ENCODE peak calls at places on chromosomes 2 and 18, in five cellular contexts. One of them, this sample, is unnamed. For H3K9me3, the result is how much of the 10 kb centered on the place peaks cover.

GRCh38 chr2:75800456-75800855 is 89.7 kb upstream of the GCFC2 start:
- DNase-seq in heart left ventricle: no peak
- DNase-seq in right lobe of liver: no peak
- DNase-seq in tibial artery: no peak
- DNase-seq in endodermal cell: no peak
- DNase-seq in this sample: no peak

GRCh38 chr18:26457611-26458350 is 90.6 kb downstream of the KCTD1 start:
- DNase-seq in heart left ventricle: no peak
- DNase-seq in right lobe of liver: no peak
- DNase-seq in tibial artery: no peak
- DNase-seq in endodermal cell: peak
- DNase-seq in this sample: peak

GRCh38 chr18:38539373-38539772 is 973.8 kb upstream of the CELF4 start:
- DNase-seq in heart left ventricle: no peak
- DNase-seq in right lobe of liver: no peak
- DNase-seq in tibial artery: no peak
- DNase-seq in endodermal cell: peak
- DNase-seq in this sample: peak

GRCh38 chr2:115746151-115746550 is 1303.7 kb downstream of the DPP10 start:
- DNase-seq in heart left ventricle: no peak
- DNase-seq in right lobe of liver: no peak
- DNase-seq in tibial artery: no peak
- DNase-seq in endodermal cell: no peak
- DNase-seq in this sample: no peak

GRCh38 chr2:64837925-64838641 is 151.1 kb upstream of the SLC1A4 start:
- DNase-seq in heart left ventricle: no peak
- DNase-seq in right lobe of liver: no peak
- DNase-seq in tibial artery: peak
- DNase-seq in endodermal cell: no peak
- DNase-seq in this sample: no peak

GRCh38 chr18:33923980-33924379 is 300.7 kb downstream of the NOL4 start:
- DNase-seq in heart left ventricle: no peak
- DNase-seq in right lobe of liver: no peak
- DNase-seq in tibial artery: no peak
- DNase-seq in endodermal cell: no peak
- DNase-seq in this sample: no peak

GRCh38 chr2:163659224-163659623 is 76.6 kb downstream of the FIGN start:
- DNase-seq in heart left ventricle: no peak
- DNase-seq in right lobe of liver: no peak
- DNase-seq in tibial artery: no peak
- DNase-seq in endodermal cell: no peak
- DNase-seq in this sample: no peak

GRCh38 chr2:71596011-71596410 is 142.7 kb downstream of the DYSF start:
- DNase-seq in heart left ventricle: no peak
- DNase-seq in right lobe of liver: no peak
- DNase-seq in tibial artery: no peak
- DNase-seq in endodermal cell: no peak
- DNase-seq in this sample: no peak

GRCh38 chr18:55079481-55080350 is 120.5 kb upstream of the CCDC68 start:
- DNase-seq in heart left ventricle: no peak
- DNase-seq in right lobe of liver: no peak
- DNase-seq in tibial artery: no peak
- DNase-seq in endodermal cell: peak
- DNase-seq in this sample: no peak

GRCh38 chr2:196845371-196845770 is 36.2 kb upstream of the C2orf66 start:
- DNase-seq in heart left ventricle: no peak
- DNase-seq in right lobe of liver: no peak
- DNase-seq in tibial artery: no peak
- DNase-seq in endodermal cell: no peak
- DNase-seq in this sample: no peak

GRCh38 chr2:162333968-162334367 is 10.0 kb upstream of the GCA start:
- DNase-seq in heart left ventricle: no peak
- DNase-seq in right lobe of liver: no peak
- DNase-seq in tibial artery: no peak
- DNase-seq in endodermal cell: peak
- DNase-seq in this sample: peak

GRCh38 chr2:240790370-240791210 is 29.4 kb downstream of the KIF1A start:
- DNase-seq in heart left ventricle: peak
- DNase-seq in right lobe of liver: no peak
- DNase-seq in tibial artery: no peak
- DNase-seq in endodermal cell: no peak
- DNase-seq in this sample: no peak

DNA sequence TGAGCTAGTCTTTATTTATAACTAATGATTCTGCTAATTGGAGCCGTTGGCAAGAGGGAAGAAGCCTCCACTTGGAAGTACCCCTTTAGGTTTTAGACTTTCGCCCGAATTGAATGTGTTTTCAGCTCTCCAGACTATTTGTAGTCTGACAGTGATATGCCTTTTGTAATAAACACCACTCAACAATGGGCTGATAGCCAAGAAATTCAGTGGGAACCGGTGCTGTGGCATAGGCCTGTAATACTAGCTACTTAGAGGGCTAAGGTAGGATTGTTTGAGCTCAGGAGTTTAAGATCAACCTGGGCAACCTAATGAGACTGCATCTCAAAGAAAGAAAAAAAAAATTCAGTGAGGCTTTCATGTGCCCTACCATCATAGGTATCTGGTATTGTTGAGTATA is 13.6 kb upstream of the ZSCAN30 start:
- DNase-seq in heart left ventricle: no peak
- DNase-seq in right lobe of liver: no peak
- DNase-seq in tibial artery: no peak
- DNase-seq in endodermal cell: no peak
- DNase-seq in this sample: no peak
- H3K9me3 ChIP-seq in heart left ventricle: under half
- H3K9me3 ChIP-seq in right lobe of liver: half or more
- H3K9me3 ChIP-seq in tibial artery: half or more
- H3K9me3 ChIP-seq in endodermal cell: half or more
- H3K9me3 ChIP-seq in this sample: under half

GRCh38 chr2:216685327-216685875 is 9.9 kb downstream of the IGFBP5 start:
- DNase-seq in heart left ventricle: no peak
- DNase-seq in right lobe of liver: no peak
- DNase-seq in tibial artery: peak
- DNase-seq in endodermal cell: no peak
- DNase-seq in this sample: no peak

GRCh38 chr2:216688731-216689360 is 6.5 kb downstream of the IGFBP5 start:
- DNase-seq in heart left ventricle: no peak
- DNase-seq in right lobe of liver: no peak
- DNase-seq in tibial artery: peak
- DNase-seq in endodermal cell: no peak
- DNase-seq in this sample: no peak

GRCh38 chr2:216689397-216689796 is 6.0 kb downstream of the IGFBP5 start:
- DNase-seq in heart left ventricle: no peak
- DNase-seq in right lobe of liver: no peak
- DNase-seq in tibial artery: peak
- DNase-seq in endodermal cell: no peak
- DNase-seq in this sample: no peak

GRCh38 chr2:216687111-216687510 is 8.2 kb downstream of the IGFBP5 start:
- DNase-seq in heart left ventricle: no peak
- DNase-seq in right lobe of liver: no peak
- DNase-seq in tibial artery: peak
- DNase-seq in endodermal cell: no peak
- DNase-seq in this sample: no peak

DNA sequence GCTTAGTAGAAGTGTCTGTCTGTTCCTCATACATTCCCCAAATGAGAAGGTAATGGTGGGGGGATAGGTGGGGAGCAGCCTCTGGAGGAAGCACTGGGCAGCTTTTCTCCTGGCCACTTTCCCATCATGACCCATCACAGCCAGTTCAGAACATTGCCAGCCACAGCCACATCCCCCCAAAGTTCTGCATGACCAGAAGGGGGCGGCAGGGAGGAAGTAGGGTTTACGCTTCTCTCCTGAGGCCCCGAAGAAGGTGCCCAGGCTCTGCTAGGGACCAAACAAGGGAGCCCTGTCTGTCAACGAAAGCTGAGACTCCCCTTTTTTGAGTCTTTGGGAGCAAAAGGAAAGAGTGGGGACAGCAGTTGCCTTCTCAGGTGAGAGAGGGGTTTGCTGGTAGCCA is 7.7 kb downstream of the IGFBP5 start:
- DNase-seq in heart left ventricle: no peak
- DNase-seq in right lobe of liver: no peak
- DNase-seq in tibial artery: peak
- DNase-seq in endodermal cell: peak
- DNase-seq in this sample: peak
- TF ChIP-seq CTCF in heart left ventricle: no peak
- TF ChIP-seq CTCF in right lobe of liver: peak
- TF ChIP-seq CTCF in tibial artery: no peak
- TF ChIP-seq CTCF in endodermal cell: peak
- TF ChIP-seq CTCF in this sample: peak

GRCh38 chr2:27588308-27588707 is 5.5 kb downstream of the ZNF512 start:
- DNase-seq in heart left ventricle: no peak
- DNase-seq in right lobe of liver: no peak
- DNase-seq in tibial artery: no peak
- DNase-seq in endodermal cell: no peak
- DNase-seq in this sample: no peak
- H3K9me3 ChIP-seq in heart left ventricle: under half
- H3K9me3 ChIP-seq in right lobe of liver: under half
- H3K9me3 ChIP-seq in tibial artery: under half
- H3K9me3 ChIP-seq in endodermal cell: under half
- H3K9me3 ChIP-seq in this sample: under half

GRCh38 chr2:46857871-46858696 is 57.5 kb downstream of the MCFD2 start:
- DNase-seq in heart left ventricle: no peak
- DNase-seq in right lobe of liver: no peak
- DNase-seq in tibial artery: no peak
- DNase-seq in endodermal cell: no peak
- DNase-seq in this sample: no peak
- TF ChIP-seq CTCF in heart left ventricle: no peak
- TF ChIP-seq CTCF in right lobe of liver: no peak
- TF ChIP-seq CTCF in tibial artery: no peak
- TF ChIP-seq CTCF in endodermal cell: no peak
- TF ChIP-seq CTCF in this sample: no peak

GRCh38 chr2:2765176-2765800 is 434.2 kb upstream of the MYT1L start:
- DNase-seq in heart left ventricle: no peak
- DNase-seq in right lobe of liver: peak
- DNase-seq in tibial artery: no peak
- DNase-seq in endodermal cell: no peak
- DNase-seq in this sample: no peak

GRCh38 chr2:2768476-2768875 is 437.4 kb upstream of the MYT1L start:
- DNase-seq in heart left ventricle: peak
- DNase-seq in right lobe of liver: peak
- DNase-seq in tibial artery: no peak
- DNase-seq in endodermal cell: no peak
- DNase-seq in this sample: no peak

GRCh38 chr2:2769481-2770431 is 438.7 kb upstream of the MYT1L start:
- DNase-seq in heart left ventricle: peak
- DNase-seq in right lobe of liver: peak
- DNase-seq in tibial artery: no peak
- DNase-seq in endodermal cell: no peak
- DNase-seq in this sample: no peak

GRCh38 chr2:2765839-2766495 is 434.9 kb upstream of the MYT1L start:
- DNase-seq in heart left ventricle: peak
- DNase-seq in right lobe of liver: no peak
- DNase-seq in tibial artery: no peak
- DNase-seq in endodermal cell: no peak
- DNase-seq in this sample: no peak

DNA sequence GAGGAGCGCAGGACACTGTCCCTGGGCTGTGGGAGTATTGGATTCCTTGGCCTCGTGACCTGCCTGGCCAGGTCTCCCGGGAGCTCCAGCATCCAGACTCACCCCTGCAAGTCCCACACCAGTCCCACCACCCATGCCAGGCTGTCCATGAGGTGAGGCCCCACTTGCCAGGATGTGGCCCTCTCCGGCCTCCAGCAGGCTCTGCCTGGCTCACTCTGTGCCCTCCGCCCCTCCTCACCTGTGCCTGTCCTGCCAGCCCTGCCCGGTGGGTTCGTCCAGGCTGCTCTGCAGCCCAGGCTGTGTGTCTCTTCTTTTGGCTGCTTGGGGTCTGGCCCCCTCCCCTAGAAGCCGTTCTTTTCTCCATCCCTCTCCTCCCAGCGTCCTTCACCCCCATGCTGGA is 436.8 kb upstream of the MYT1L start:
- DNase-seq in heart left ventricle: no peak
- DNase-seq in right lobe of liver: peak
- DNase-seq in tibial artery: no peak
- DNase-seq in endodermal cell: no peak
- DNase-seq in this sample: no peak
- H3K9me3 ChIP-seq in heart left ventricle: under half
- H3K9me3 ChIP-seq in right lobe of liver: under half
- H3K9me3 ChIP-seq in tibial artery: under half
- H3K9me3 ChIP-seq in endodermal cell: under half
- H3K9me3 ChIP-seq in this sample: under half

GRCh38 chr18:49857708-49858107 is 44.4 kb upstream of the ACAA2 start:
- DNase-seq in heart left ventricle: no peak
- DNase-seq in right lobe of liver: no peak
- DNase-seq in tibial artery: no peak
- DNase-seq in endodermal cell: no peak
- DNase-seq in this sample: no peak
- TF ChIP-seq CTCF in heart left ventricle: no peak
- TF ChIP-seq CTCF in right lobe of liver: no peak
- TF ChIP-seq CTCF in tibial artery: no peak
- TF ChIP-seq CTCF in endodermal cell: peak
- TF ChIP-seq CTCF in this sample: peak

DNA sequence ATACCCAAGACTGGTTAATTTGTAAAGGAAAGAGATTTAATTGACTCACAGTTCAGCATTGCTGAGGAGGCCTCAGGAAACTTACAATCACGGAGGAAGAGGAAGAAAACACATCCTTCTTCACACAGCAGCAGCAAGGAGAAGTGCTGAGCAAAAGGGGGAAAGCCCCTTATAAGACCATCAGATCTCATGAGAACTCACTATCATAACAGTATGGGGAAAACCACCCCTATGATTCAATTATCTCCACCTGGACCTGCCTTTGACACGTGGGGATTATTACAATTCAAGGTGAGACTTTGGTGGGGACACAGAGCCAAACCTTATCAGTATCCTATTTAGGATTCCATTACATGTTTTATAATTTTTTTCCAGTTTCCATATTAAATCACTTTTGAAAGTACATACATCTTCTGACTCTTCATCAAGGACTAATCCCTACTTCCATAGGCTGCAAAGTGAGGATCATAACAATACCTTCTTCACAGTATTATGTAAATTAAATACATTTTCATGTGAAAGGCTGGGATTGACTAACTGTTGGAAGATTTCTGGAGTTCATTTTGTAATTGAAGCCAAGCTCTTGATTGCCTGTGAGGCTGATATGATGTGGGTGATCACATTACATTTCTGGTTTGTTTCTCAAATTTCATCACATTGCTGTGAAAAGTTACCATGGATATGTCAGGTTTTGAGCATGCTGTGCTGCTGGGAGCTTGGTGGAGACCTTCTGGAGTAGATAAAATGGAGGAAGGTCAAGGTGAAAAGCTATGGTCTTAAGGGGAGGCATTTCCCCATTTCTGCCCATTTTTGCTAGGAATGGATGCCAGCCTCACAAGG is 31.7 kb upstream of the CERS6 start:
- DNase-seq in heart left ventricle: no peak
- DNase-seq in right lobe of liver: no peak
- DNase-seq in tibial artery: no peak
- DNase-seq in endodermal cell: no peak
- DNase-seq in this sample: no peak
- H3K9me3 ChIP-seq in heart left ventricle: under half
- H3K9me3 ChIP-seq in right lobe of liver: under half
- H3K9me3 ChIP-seq in tibial artery: under half
- H3K9me3 ChIP-seq in endodermal cell: under half
- H3K9me3 ChIP-seq in this sample: under half